ENCODE peak calls at places on chromosomes 2 and 18, in nine cellular contexts. Y is cardiac muscle cell; D is psoas muscle; I is DND-41; S is prostate gland; Q is mammary epithelial cell; B is IMR-90; O is hepatocyte; L is CD8-positive, alpha-beta T cell. T is an unnamed sample.

GRCh38 chr2:240479111-240479501 is 43.6 kb downstream of the GPC1 start:
- DNase-seq in I (no peak), O (no peak), L (no peak), D (peak; percentile 52), S (peak; percentile 2), B (no peak), Y (no peak), Q (no peak), T (no peak)

GRCh38 chr2:127140543-127140942 is 33.6 kb upstream of the BIN1 start:
- DNase-seq in O (no peak), B (no peak), S (no peak), I (no peak), Q (no peak), Y (no peak), L (no peak), D (no peak), T (no peak)

GRCh38 chr2:240922982-240923537 is 16.9 kb downstream of the CROCC2 start:
- DNase-seq in Q (no peak), Y (no peak), D (peak; percentile 48), B (no peak), S (no peak), I (no peak), O (no peak), L (no peak), T (no peak)

GRCh38 chr2:230700447-230700846 is 12.2 kb upstream of the CAB39 start:
- DNase-seq in Y (no peak), D (no peak), I (no peak), B (no peak), S (no peak), O (no peak), L (no peak), Q (peak; percentile 37), T (peak; percentile 64)

GRCh38 chr2:76749858-76750257 is 772.3 kb downstream of the LRRTM4 start:
- DNase-seq in L (no peak), B (no peak), S (no peak), O (no peak), Q (no peak), Y (no peak), D (no peak), I (peak; percentile 9), T (no peak)

GRCh38 chr2:7014201-7014640 is 97.0 kb downstream of the RNF144A start:
- DNase-seq in I (peak; percentile 43), Q (no peak), L (no peak), Y (peak; percentile 29), D (no peak), B (no peak), O (no peak), S (no peak), T (no peak)

GRCh38 chr2:68908392-68908970 is 37.3 kb upstream of the BMP10 start:
- DNase-seq in I (peak; percentile 96), Y (no peak), B (peak; percentile 93), L (peak; percentile 76), D (peak; percentile 80), O (peak; percentile 37), S (peak; percentile 77), Q (peak; percentile 94), T (peak; percentile 95)

GRCh38 chr2:230441188-230441897 is 25.3 kb downstream of the SP100 start:
- DNase-seq in I (no peak), S (no peak), Y (no peak), O (no peak), Q (no peak), B (peak; percentile 73), L (peak; percentile 39), D (peak; percentile 34), T (no peak)

GRCh38 chr2:225400060-225400511 is 576 bp downstream of the NYAP2 start:
- DNase-seq in L (no peak), I (peak; percentile 25), Q (peak; percentile 46), O (peak; percentile 76), Y (peak; percentile 79), D (no peak), B (peak; percentile 56), S (no peak), T (peak; percentile 29)

GRCh38 chr2:147275943-147276342 is 568.9 kb upstream of the ACVR2A start:
- DNase-seq in Y (no peak), B (no peak), S (no peak), I (no peak), D (no peak), L (no peak), Q (no peak), O (peak; percentile 10), T (no peak)
- TF ChIP-seq CTCF in Y (peak; percentile 17), B (no peak), S (no peak), I (peak; percentile 31), D (no peak), L (no peak), Q (peak; percentile 26), O (no peak), T (peak; percentile 13)

DNA sequence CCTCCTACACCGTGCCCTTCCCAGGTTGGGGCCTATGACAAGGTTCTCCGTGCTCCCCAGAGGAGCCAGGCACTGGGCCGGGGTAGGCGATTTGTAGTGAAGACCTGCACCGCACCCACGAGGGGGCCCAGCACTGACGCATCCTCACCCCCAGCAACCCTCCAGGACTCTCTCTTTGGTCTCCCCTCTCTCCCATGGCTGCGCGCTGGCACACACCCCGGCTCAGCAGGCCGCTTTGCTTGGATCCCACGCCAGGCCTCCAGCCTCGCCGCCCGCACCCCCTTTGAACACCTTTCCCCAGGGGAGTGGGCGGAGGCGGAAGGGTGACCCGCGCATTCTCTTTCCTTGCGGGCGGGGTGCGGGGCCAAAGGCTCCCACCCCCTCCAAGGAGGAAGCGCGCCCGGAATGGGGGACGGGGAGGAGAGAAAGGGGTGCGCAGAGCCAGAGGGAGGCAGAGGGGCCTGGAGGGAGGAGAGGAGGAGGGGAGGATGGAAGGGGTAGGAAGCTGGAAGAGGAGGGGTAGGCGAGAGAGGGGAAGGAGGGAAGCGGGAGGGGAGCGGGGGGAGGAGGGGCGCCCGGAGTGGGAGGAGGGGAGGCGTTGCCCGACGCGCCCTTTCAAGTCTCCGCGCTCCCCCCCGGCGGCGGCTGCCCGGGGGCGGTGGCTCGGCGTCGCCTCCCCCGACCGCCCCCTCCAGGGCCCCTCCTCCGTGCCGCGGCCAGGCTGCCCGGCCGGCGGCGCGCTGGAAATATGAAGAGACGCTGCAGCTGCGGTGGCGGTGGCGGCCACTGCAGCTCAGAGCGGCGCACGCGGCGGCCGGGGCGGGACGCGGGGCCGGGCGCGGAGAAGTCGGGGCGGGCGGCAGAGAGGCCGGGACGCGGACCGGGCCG is at the start of gene APCDD1:
- DNase-seq in O (peak; percentile 90), D (peak; percentile 89), L (no peak), I (peak; percentile 34), Y (peak; percentile 86), S (peak; percentile 70), B (no peak), Q (peak; percentile 11), T (no peak)
- H3K27me3 ChIP-seq in O (no peaks in the 10 kb centered on the region), D (peaks cover 3% of the 10 kb centered on the region), L (peaks cover 5% of the 10 kb centered on the region), I (peaks cover 44% of the 10 kb centered on the region), Y (peaks cover 12% of the 10 kb centered on the region), S (no peaks in the 10 kb centered on the region), B (peaks cover 41% of the 10 kb centered on the region), Q (peaks cover 23% of the 10 kb centered on the region), T (peaks cover 32% of the 10 kb centered on the region)

GRCh38 chr2:29129586-29130281 is 14.5 kb downstream of the CLIP4 start:
- DNase-seq in S (no peak), D (no peak), Q (no peak), L (no peak), I (no peak), O (no peak), Y (no peak), B (no peak), T (peak; percentile 41)
- H3K36me3 ChIP-seq in S (no peaks in the 10 kb centered on the region), D (no peaks in the 10 kb centered on the region), Q (peaks cover 26% of the 10 kb centered on the region), L (peaks cover 17% of the 10 kb centered on the region), I (no peaks in the 10 kb centered on the region), O (no peaks in the 10 kb centered on the region), Y (no peaks in the 10 kb centered on the region), B (peaks cover 22% of the 10 kb centered on the region), T (peaks cover 23% of the 10 kb centered on the region)

DNA sequence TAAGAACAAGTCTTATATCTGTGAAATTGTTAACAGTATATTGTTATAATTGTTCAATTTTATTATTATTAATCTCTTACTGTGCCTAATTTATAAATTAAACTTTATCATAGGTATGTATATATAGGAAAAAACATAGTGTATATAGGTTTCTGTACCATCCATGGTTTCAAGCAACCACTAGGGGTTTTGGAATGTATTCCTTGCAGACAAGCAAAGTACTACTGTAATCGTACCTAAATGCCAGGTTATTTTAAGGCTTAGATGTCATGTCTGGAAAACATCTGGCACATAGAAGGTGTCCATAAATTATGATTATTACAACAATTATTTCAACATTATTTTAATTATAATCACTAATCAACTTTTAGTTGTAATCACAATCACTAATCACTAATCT is 8.4 kb downstream of the ITSN2 start:
- DNase-seq in O (no peak), Q (no peak), Y (peak; percentile 26), S (no peak), D (no peak), B (no peak), L (no peak), I (no peak), T (no peak)
- TF ChIP-seq CTCF in O (peak; percentile 8), Q (peak; percentile 8), Y (no peak), S (no peak), D (peak; percentile 34), B (no peak), L (no peak), I (no peak), T (no peak)

DNA sequence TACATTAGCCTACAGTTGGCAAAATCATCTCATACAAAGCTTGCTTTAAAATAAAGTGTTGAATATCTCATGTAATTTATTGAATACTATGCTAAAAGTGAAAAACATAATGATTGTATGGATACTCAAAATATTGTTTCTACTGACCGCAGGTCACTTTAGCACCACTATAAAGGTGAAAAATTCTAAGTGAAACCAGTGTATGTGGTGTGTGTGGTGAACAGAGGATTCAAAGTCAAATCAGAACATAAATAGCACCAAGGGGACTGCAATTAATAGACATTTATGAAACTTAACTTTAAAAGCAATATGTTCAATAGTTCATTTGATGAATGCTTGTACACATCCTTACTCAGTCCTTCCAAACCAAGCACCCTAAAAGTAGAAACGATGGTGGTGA is 145.8 kb downstream of the AKAIN1 start:
- DNase-seq in D (no peak), Q (no peak), O (no peak), L (no peak), S (no peak), B (no peak), I (no peak), Y (no peak), T (no peak)
- H3K27me3 ChIP-seq in D (no peaks in the 10 kb centered on the region), Q (no peaks in the 10 kb centered on the region), O (no peaks in the 10 kb centered on the region), L (no peaks in the 10 kb centered on the region), S (no peaks in the 10 kb centered on the region), B (no peaks in the 10 kb centered on the region), I (no peaks in the 10 kb centered on the region), Y (no peaks in the 10 kb centered on the region), T (no peaks in the 10 kb centered on the region)

GRCh38 chr2:165778653-165779451 is 15.2 kb downstream of the GALNT3 start:
- DNase-seq in Y (no peak), O (no peak), S (no peak), D (no peak), L (no peak), B (no peak), I (peak; percentile 14), Q (no peak), T (no peak)
- H3K36me3 ChIP-seq in Y (no peaks in the 10 kb centered on the region), O (no peaks in the 10 kb centered on the region), S (no peaks in the 10 kb centered on the region), D (no peaks in the 10 kb centered on the region), L (no peaks in the 10 kb centered on the region), B (no peaks in the 10 kb centered on the region), I (no peaks in the 10 kb centered on the region), Q (peaks cover 4% of the 10 kb centered on the region), T (no peaks in the 10 kb centered on the region)

GRCh38 chr18:5841518-5841917 is 53.8 kb downstream of the TMEM200C start:
- DNase-seq in D (no peak), S (no peak), O (no peak), I (no peak), Q (no peak), L (no peak), Y (no peak), B (no peak), T (no peak)
- TF ChIP-seq CTCF in D (no peak), S (no peak), O (peak; percentile 41), I (no peak), Q (no peak), L (no peak), Y (no peak), B (no peak), T (no peak)